ENCODE peak calls at places on chromosomes 7 and 10, in four cellular contexts. B is mammary epithelial cell, N is neural progenitor cell, I is H1. F is an unnamed sample. For H3K79me2 and H3K9me3, the result is how much of the 10 kb centered on the place peaks cover.

GRCh38 chr7:67653856-67654442 is 657.3 kb downstream of the TYW1 start:
- DNase-seq in B (no peak), I (no peak), N (no peak), F (no peak)

GRCh38 chr7:33702511-33703054 is 202.8 kb upstream of the BMPER start:
- DNase-seq in I (no peak), B (no peak), N (no peak), F (no peak)

GRCh38 chr7:152871678-152872060 is 112.1 kb downstream of the ACTR3B start:
- DNase-seq in B (no peak), I (no peak), N (no peak), F (no peak)

GRCh38 chr10:42938351-42938750 is 138.5 kb upstream of the RET start:
- DNase-seq in N (no peak), B (no peak), I (no peak), F (no peak)

GRCh38 chr7:44213872-44214595 is 13.3 kb downstream of the YKT6 start:
- DNase-seq in I (peak), B (peak), N (peak), F (no peak)

GRCh38 chr10:15784662-15785300 is 65.1 kb upstream of the ITGA8 start:
- DNase-seq in I (no peak), B (no peak), N (no peak), F (peak)

GRCh38 chr7:95534796-95535195 is 49.1 kb downstream of the ASB4 start:
- DNase-seq in B (no peak), I (no peak), N (no peak), F (no peak)

GRCh38 chr7:112020800-112021199 is 185.4 kb downstream of the DOCK4 start:
- DNase-seq in N (no peak), B (no peak), I (no peak), F (no peak)

GRCh38 chr10:94725871-94726270 is 36.6 kb upstream of the CYP2C19 start:
- DNase-seq in B (peak), N (no peak), I (no peak), F (no peak)

GRCh38 chr7:76201732-76202665 is at the start of gene SRRM3:
- DNase-seq in B (peak), N (peak), I (no peak), F (peak)
- H3K4me3 ChIP-seq in B (no peak), N (peak), I (peak), F (peak)

GRCh38 chr10:100175873-100176272 is 10.0 kb downstream of the ERLIN1 start:
- DNase-seq in I (no peak), B (no peak), N (no peak), F (no peak)
- H3K79me2 ChIP-seq in I (under half), B (under half), N (under half), F (under half)

GRCh38 chr10:123523833-123524232 is 142.3 kb upstream of the GPR26 start:
- DNase-seq in I (no peak), B (no peak), N (no peak), F (no peak)

GRCh38 chr10:123530166-123530870 is 135.8 kb upstream of the GPR26 start:
- DNase-seq in B (no peak), N (no peak), I (no peak), F (no peak)

GRCh38 chr10:123529146-123529760 is 136.9 kb upstream of the GPR26 start:
- DNase-seq in I (no peak), N (no peak), B (no peak), F (no peak)

GRCh38 chr10:123526356-123527079 is 139.6 kb upstream of the GPR26 start:
- DNase-seq in I (no peak), N (no peak), B (no peak), F (no peak)

GRCh38 chr10:123527122-123527521 is 139.0 kb upstream of the GPR26 start:
- DNase-seq in I (no peak), B (peak), N (no peak), F (no peak)
- H3K9me3 ChIP-seq in I (under half), B (under half), N (under half), F (under half)

DNA sequence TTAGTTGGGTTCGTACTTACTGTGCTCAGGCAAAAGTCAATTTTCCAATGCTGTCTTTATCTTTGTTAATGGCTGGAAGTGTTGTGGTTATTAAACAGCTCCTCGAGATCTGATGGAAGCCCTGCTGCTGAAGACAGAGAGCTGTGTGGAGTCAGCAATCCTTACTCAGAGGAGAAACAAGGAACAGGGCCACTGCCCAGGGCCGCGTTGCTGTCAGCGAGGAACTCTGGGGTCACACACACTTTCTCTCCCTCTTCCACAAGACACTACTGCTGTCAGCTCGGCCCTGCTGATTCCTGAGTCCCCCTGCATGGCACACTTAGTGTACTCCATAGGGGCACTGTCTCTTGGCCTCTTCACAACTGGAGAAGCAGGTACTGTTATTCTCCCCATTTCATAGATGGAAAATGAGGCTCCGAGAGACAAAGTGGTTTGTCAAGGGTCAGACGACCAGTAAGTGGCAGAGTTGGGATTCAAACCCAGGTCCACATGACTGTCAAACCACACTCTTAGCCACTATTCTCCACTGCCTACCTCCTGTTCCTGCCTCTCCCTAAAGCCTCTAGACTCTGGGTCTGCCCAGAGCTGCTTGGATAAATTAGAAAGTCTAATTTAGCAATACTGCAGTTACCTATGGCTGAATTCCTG is 29.3 kb upstream of the PDCD4 start:
- DNase-seq in N (no peak), B (no peak), I (no peak), F (no peak)
- H3K4me3 ChIP-seq in N (no peak), B (no peak), I (no peak), F (no peak)

GRCh38 chr10:70832236-70832635 is 16.5 kb downstream of the SGPL1 start:
- DNase-seq in I (no peak), B (no peak), N (no peak), F (no peak)

GRCh38 chr10:70829543-70829942 is 13.8 kb downstream of the SGPL1 start:
- DNase-seq in N (no peak), B (no peak), I (no peak), F (no peak)

GRCh38 chr10:70828923-70829322 is 13.2 kb downstream of the SGPL1 start:
- DNase-seq in I (no peak), N (no peak), B (no peak), F (no peak)

GRCh38 chr10:70830185-70830584 is 14.4 kb downstream of the SGPL1 start:
- DNase-seq in I (no peak), B (peak), N (no peak), F (no peak)

DNA sequence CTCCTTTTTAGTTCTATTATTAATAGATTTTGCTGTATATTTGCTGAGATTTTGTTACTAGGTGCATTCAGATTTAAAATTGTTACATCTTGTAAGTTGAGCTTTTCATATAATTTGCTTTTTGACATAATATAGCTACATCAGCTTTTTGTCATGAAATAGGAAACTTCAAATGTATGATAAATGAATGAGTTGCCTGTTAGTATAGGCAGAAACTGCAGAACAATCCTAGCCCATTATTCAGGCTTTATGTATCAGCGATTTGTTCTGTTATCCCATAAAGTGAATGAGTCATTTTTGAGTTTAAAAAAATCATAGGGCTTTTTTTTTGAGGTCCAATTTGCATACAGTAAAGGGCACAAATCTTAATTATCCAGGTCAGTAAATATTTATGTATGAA is 11.6 kb downstream of the SGPL1 start:
- DNase-seq in N (no peak), I (no peak), B (peak), F (no peak)
- H3K79me2 ChIP-seq in N (half or more), I (under half), B (half or more), F (under half)

GRCh38 chr7:57412168-57412567 is 37.8 kb upstream of the ZNF716 start:
- DNase-seq in N (no peak), B (no peak), I (no peak), F (no peak)

GRCh38 chr7:57414415-57414814 is 35.6 kb upstream of the ZNF716 start:
- DNase-seq in B (no peak), N (no peak), I (no peak), F (no peak)

GRCh38 chr7:57414852-57415251 is 35.1 kb upstream of the ZNF716 start:
- DNase-seq in B (no peak), I (no peak), N (no peak), F (no peak)

GRCh38 chr7:57413529-57414398 is 36.2 kb upstream of the ZNF716 start:
- DNase-seq in N (no peak), I (no peak), B (no peak), F (no peak)

DNA sequence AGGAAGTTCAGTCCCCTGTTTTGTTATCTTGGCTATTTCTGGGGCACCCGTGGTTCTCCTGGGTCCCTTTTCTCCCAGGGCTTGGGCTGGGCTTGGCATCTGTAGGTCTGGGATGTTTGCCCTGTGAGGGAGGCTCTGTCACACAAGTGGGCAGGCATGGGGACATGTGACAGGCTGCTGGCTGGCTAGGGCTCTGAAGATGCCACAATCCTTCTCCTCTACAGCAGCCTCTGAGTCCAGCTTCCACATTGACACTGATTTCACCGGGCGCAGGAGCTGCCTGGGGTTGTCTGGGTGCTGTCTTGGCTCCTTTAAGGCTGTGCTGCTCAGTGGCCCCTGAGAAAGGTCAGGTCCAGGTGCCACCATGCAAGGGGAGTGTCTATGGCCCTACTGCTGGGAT is 37.4 kb upstream of the ZNF716 start:
- DNase-seq in I (no peak), N (no peak), B (no peak), F (no peak)
- H3K9me3 ChIP-seq in I (half or more), N (under half), B (under half), F (half or more)

GRCh38 chr10:132210766-132211165 is 24.0 kb downstream of the DPYSL4 start:
- DNase-seq in N (no peak), I (no peak), B (no peak), F (no peak)

GRCh38 chr10:132211246-132211645 is 24.5 kb downstream of the DPYSL4 start:
- DNase-seq in B (no peak), N (no peak), I (no peak), F (no peak)

GRCh38 chr10:132209130-132209529 is 22.4 kb downstream of the DPYSL4 start:
- DNase-seq in B (no peak), I (no peak), N (no peak), F (no peak)

GRCh38 chr10:132208489-132209050 is 21.8 kb downstream of the DPYSL4 start:
- DNase-seq in B (no peak), I (no peak), N (no peak), F (no peak)

DNA sequence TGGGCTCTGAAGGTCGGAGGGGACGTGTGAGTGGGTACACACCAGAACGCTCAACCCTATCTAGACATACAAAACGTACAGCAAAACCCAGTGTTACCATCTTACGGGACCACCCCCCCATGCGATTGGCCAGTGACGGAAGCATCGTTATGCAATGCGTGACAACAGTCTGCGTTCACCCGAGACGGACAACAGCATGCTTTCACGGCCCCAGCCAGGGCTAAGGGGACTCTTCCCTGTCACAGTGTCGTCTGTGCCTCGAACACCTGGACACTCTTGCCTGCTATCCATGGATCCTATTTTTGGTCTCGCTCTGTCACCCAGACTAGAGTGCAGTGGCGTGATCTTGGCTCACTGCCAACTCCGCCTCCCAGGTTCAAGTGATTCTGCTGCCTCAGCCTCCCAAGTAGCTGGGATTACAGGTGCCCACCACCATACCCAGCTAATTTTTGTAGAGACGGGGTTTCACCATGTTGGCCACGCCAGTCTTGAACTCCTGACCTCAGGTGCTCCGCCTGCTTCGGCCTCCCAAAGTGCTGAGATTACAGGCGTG is 23.3 kb downstream of the DPYSL4 start:
- DNase-seq in B (no peak), I (no peak), N (no peak), F (no peak)
- H3K4me3 ChIP-seq in B (no peak), I (no peak), N (no peak), F (no peak)

GRCh38 chr10:6530966-6531365 is 49.1 kb downstream of the PRKCQ start:
- DNase-seq in B (no peak), N (no peak), I (no peak), F (no peak)

GRCh38 chr10:6528198-6528950 is 51.7 kb downstream of the PRKCQ start:
- DNase-seq in N (no peak), I (no peak), B (peak), F (no peak)

GRCh38 chr10:6532321-6532720 is 47.8 kb downstream of the PRKCQ start:
- DNase-seq in B (no peak), N (no peak), I (no peak), F (no peak)

GRCh38 chr10:6525599-6526160 is 54.4 kb downstream of the PRKCQ start:
- DNase-seq in N (no peak), B (no peak), I (no peak), F (peak)

DNA sequence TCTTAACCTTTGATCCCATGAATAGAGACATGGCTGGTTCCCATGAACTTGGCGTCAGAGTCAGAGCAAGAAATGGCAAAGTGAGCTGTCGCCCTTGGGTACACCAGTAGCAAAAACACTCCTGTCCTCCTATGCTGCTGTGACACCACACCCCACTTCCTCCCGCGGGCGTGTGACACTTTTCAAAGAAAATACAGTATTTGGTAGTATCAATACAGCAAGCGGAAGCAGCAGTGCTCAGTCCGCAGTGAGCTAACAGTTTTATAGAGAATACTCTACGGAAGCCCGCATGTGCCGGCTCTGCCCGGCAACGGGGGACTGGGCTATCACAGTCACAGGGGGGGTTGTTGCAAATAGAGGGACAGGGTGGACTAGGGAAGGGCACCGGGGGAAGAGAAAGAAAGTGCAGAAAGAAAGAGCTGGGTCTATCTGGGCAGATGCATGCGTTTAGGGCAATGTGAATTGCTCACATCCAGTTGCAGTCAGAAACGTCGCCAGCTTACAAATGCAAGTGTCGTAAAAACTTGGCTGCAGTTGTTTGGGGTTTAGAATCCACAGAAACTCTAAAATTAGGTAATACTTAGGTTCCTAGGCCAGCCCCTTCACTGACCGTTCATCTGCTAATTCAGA is 49.8 kb downstream of the PRKCQ start:
- DNase-seq in N (no peak), I (no peak), B (no peak), F (no peak)
- H3K79me2 ChIP-seq in N (under half), I (under half), B (under half), F (under half)

DNA sequence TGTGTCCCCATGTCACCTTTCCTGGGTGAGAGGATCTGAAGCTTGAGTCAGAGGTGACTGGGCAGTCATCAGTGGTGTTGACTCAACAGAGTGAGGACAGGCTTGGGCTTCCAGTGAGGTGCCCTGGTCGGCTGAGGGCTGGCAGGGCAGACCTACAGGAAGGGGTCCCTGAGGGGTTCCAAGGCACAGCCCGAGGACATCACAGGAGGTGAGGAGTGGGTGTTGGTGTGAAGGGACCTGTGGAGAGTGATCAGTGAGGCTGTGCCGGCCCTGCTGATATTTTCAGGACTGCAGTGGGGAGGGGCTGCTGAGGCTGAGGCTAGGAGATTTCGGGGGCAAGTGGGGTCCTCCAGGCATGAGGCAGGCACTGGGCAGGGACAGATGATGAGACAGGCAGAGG is 545.5 kb downstream of the TCERG1L start:
- DNase-seq in N (no peak), I (no peak), B (no peak), F (no peak)
- H3K9me3 ChIP-seq in N (under half), I (under half), B (half or more), F (under half)

F was measured in trophoblast cell.